ENCODE peak calls at places on chromosomes 2 and 18, in eight cellular contexts. X, D, E, Z, W, C, H and G are unnamed samples. For H3K4me1, the result is how much of the 10 kb centered on the place peaks cover.

GRCh38 chr18:8673276-8674209 is 31.8 kb upstream of the MTCL1 start:
- DNase-seq in W (no peak), C (no peak), E (no peak), X (no peak), D (no peak), Z (no peak), H (peak), G (no peak)

GRCh38 chr2:112580084-112580483 is 4.3 kb upstream of the CHCHD5 start:
- DNase-seq in Z (no peak), E (no peak), X (no peak), H (no peak), W (no peak), C (no peak), D (no peak), G (no peak)

GRCh38 chr2:19312949-19313348 is 45.5 kb downstream of the OSR1 start:
- DNase-seq in X (no peak), H (peak), D (no peak), Z (peak), W (no peak), E (no peak), C (no peak), G (no peak)

GRCh38 chr2:11657646-11658045 is 12.3 kb downstream of the NTSR2 start:
- DNase-seq in W (no peak), C (no peak), D (no peak), E (no peak), H (no peak), Z (no peak), X (no peak), G (no peak)

GRCh38 chr2:98025481-98026037 is 29.8 kb upstream of the TMEM131 start:
- DNase-seq in W (no peak), Z (no peak), X (no peak), C (no peak), E (no peak), D (no peak), H (no peak), G (no peak)

GRCh38 chr18:11176416-11176815 is 27.0 kb upstream of the PIEZO2 start:
- DNase-seq in H (no peak), D (no peak), Z (peak), W (no peak), E (no peak), C (no peak), X (no peak), G (no peak)

GRCh38 chr2:201630577-201630976 is 12.7 kb downstream of the TMEM237 start:
- DNase-seq in H (no peak), C (no peak), E (no peak), W (no peak), Z (no peak), X (no peak), D (no peak), G (no peak)

GRCh38 chr18:37575646-37576045 is 10.0 kb upstream of the CELF4 start:
- DNase-seq in E (no peak), Z (no peak), C (no peak), H (no peak), D (peak), W (no peak), X (no peak), G (no peak)

GRCh38 chr2:159118115-159118858 is 149.8 kb downstream of the TANC1 start:
- DNase-seq in C (peak), Z (peak), H (peak), E (peak), X (peak), W (peak), D (no peak), G (peak)

GRCh38 chr2:80519699-80520291 is 215.2 kb upstream of the LRRTM1 start:
- DNase-seq in X (no peak), Z (no peak), C (no peak), H (no peak), W (no peak), E (no peak), D (no peak), G (no peak)

GRCh38 chr2:80525152-80525551 is 220.6 kb upstream of the LRRTM1 start:
- DNase-seq in W (no peak), X (no peak), D (no peak), H (no peak), E (no peak), C (no peak), Z (no peak), G (no peak)

GRCh38 chr2:80517301-80517700 is 212.7 kb upstream of the LRRTM1 start:
- DNase-seq in Z (no peak), H (no peak), C (no peak), W (no peak), X (no peak), D (no peak), E (no peak), G (no peak)

GRCh38 chr2:80515961-80516360 is 211.4 kb upstream of the LRRTM1 start:
- DNase-seq in Z (no peak), D (no peak), H (no peak), E (no peak), X (no peak), W (no peak), C (no peak), G (no peak)

DNA sequence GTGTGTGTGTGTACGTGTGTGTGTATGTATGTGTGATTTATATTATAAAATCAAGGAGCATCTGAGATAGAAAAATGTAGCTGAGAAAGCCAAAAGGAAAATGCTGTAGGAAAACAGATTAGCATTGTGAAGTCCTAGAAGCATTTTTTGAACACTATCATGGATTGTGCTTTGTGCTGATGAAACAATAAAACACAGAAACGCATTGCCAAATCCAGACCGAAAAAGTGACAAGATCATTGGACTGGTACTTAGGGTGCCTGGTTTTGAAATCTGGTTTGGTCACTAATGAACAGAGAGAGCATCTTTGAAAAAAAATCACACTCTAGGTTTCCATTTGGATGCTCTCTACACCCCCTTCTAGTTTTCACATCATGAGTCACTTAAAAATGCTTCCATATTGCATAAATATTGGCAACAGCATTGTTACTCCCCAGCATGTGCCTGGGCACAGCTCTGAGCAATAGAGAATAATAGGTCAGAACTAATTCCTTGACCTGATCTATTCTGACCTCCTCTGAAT is 214.6 kb upstream of the LRRTM1 start:
- DNase-seq in X (no peak), E (no peak), Z (no peak), W (no peak), D (no peak), H (no peak), C (no peak), G (no peak)
- H3K4me1 ChIP-seq in X (under half), E (under half), Z (under half), W (under half), D (under half), H (under half), C (under half), G (under half)

DNA sequence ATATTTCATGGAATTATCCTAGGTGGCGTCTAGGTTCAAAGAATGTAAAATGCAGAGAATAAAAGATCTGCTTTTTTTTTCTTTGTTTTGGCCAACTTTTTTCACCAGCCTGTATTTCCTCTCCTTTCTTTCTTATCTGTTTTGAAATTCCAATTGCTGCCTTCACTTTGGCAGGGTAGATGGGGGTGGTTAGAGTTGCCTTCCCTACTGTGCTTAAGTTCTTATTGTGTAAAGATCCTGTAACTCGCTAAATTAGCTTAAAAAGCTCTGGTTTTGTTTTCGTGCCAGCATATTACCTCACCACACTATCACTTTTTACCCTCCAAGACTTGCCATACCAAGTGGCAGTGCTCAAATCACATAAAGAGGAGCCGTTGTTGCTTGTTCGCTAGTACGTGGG is 921.6 kb downstream of the DPP10 start:
- DNase-seq in C (no peak), Z (peak), W (no peak), D (no peak), H (no peak), E (no peak), X (no peak), G (no peak)
- H3K27ac ChIP-seq in C (no peak), Z (peak), W (no peak), D (no peak), H (no peak), E (no peak), X (no peak), G (no peak)

DNA sequence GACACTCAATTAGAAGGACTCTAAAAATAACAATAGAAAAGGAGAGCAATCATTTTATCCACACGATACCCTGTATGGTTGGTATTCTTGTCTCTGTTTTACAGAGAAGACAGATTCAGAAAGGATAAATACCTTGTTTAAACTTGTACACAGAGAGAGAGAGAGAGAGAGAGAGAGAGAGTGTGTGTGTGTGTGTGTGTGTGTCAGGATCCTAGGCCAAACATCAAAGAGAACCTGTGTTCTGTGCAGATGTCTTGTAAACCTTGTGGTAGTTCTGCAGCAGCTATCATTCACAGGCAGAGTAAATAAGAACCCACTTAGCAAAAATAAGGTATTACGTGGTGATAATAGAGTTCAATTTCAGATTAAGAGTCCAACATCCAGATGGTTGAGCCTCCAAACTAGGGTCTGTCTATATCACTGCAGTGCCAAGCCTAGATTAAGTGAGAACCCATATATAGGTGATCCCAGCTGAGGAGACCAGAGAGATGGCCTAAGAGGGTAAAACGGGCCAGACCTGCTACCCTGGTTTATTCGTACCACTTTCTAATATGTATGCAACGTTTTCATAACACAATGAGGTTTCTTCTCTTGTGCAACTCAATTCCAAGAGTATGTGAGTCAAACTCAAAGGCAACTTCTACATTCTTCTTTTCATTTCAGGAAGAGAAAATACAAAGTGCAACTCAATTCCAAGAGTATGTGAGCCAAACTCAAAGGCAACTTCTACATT is 4.1 kb upstream of the CRIM1 start:
- DNase-seq in X (no peak), W (no peak), E (no peak), D (no peak), H (peak), C (no peak), Z (no peak), G (no peak)
- TF ChIP-seq CTCF in X (no peak), W (no peak), E (no peak), D (no peak), H (no peak), C (no peak), Z (no peak), G (no peak)

DNA sequence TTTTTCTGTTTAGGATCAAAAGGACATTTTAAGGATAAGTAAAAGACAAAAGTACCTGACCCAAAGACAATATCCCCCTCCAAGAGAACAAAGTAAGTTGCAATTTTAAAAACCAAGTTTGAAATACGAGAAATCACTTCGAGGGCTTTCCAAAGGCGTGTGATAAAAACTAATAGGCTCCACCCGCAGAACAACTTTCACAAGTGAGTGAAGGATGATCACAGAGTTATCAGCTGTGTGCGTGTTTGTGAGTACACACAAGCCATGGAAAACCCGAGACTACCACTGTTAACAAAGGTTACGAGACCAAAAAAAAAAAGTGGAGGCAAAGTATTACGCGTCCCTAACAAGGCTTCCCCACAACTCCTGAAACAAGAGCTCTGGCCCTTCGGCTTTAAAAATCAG is 776 bp downstream of the SMAD2 start:
- DNase-seq in D (no peak), H (peak), X (no peak), E (peak), Z (no peak), W (no peak), C (no peak), G (no peak)
- H3K4me1 ChIP-seq in D (under half), H (under half), X (under half), E (under half), Z (under half), W (under half), C (under half), G (under half)

DNA sequence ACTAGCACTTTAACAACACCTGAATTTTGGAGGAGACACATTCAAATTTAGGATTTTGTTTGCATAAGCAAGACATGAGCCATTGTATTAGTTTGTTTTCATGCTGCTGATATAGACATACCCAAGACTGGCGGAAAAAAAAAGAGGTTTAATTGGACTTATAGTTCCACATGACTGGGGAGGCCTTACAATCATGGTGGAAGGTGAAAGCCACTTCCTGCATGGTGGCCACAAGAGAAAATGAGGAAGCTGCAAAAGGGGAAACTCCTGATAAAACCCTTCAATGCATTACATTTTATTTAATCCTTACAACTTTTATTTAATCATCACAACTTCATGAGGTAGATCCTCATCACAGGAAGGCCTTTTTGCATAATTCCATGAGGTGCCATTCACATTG is 242.0 kb upstream of the STON1 start:
- DNase-seq in W (no peak), H (no peak), Z (no peak), C (no peak), E (no peak), D (no peak), X (no peak), G (no peak)
- H3K27ac ChIP-seq in W (no peak), H (no peak), Z (no peak), C (no peak), E (no peak), D (no peak), X (no peak), G (no peak)

DNA sequence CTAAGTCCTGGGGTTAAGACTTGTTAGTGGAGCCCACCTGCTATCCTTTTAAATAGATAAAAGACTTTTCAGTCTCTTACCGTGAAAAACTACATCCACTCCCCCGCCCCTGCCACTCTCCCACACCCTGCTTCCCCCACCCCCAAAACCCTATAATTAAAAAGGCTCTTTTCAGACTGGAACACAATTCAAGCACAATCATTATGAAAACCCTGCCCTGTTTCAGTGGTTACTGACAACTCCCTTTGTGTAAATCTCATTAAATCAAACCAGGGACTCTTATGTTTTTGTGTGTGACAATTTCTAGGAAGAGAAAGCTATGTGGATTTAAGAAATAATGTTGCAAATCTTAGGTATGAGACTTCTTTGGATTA is 21.0 kb upstream of the ZNF532 start:
- DNase-seq in X (no peak), C (no peak), E (no peak), D (no peak), Z (no peak), H (no peak), W (no peak), G (no peak)
- TF ChIP-seq CTCF in X (no peak), C (no peak), E (no peak), D (no peak), Z (no peak), H (no peak), W (no peak), G (no peak)